ENCODE peak calls at places on chromosomes 1 and 21, in six cellular contexts. R, B, X, U, W and J are unnamed samples.

GRCh38 chr1:4837752-4838151 is 183.3 kb downstream of the AJAP1 start:
- DNase-seq in R (no peak), B (no peak), X (no peak), U (no peak), W (peak; percentile 66), J (no peak)

GRCh38 chr1:25501235-25502058 is 42.0 kb upstream of the LDLRAP1 start:
- DNase-seq in R (no peak), B (no peak), X (no peak), U (no peak), W (peak; percentile 19), J (no peak)

GRCh38 chr1:205373022-205373421 is 16.3 kb upstream of the KLHDC8A start:
- DNase-seq in R (no peak), B (no peak), X (no peak), U (no peak), W (no peak), J (no peak)

GRCh38 chr1:66384258-66384657 is 149.7 kb upstream of the SGIP1 start:
- DNase-seq in R (no peak), B (no peak), X (no peak), U (no peak), W (no peak), J (no peak)

GRCh38 chr1:248047008-248047407 is 372 bp downstream of the OR2L3 start:
- DNase-seq in R (no peak), B (no peak), X (no peak), U (no peak), W (no peak), J (no peak)

GRCh38 chr1:41241748-41242644 is at the start of gene SCMH1:
- DNase-seq in R (peak; percentile 96), B (peak; percentile 75), X (peak; percentile 14), U (peak; percentile 46), W (peak; percentile 25), J (no peak)

GRCh38 chr1:162230096-162230495 is 146.6 kb downstream of the SPATA46 start:
- DNase-seq in R (no peak), B (no peak), X (no peak), U (peak; percentile 19), W (no peak), J (no peak)

GRCh38 chr21:25369524-25370300 is 237.6 kb downstream of the MRPL39 start:
- DNase-seq in R (no peak), B (no peak), X (no peak), U (no peak), W (no peak), J (no peak)

GRCh38 chr1:55188909-55189308 is 26.3 kb downstream of the USP24 start:
- DNase-seq in R (no peak), B (no peak), X (no peak), U (no peak), W (no peak), J (no peak)

GRCh38 chr1:3251099-3251809 is 182.3 kb downstream of the PRDM16 start:
- DNase-seq in R (no peak), B (no peak), X (no peak), U (no peak), W (no peak), J (no peak)

GRCh38 chr1:183780757-183781156 is 24.2 kb upstream of the RGL1 start:
- DNase-seq in R (no peak), B (no peak), X (no peak), U (no peak), W (no peak), J (no peak)

GRCh38 chr1:74731399-74732052 is 1.3 kb downstream of the CRYZ start:
- DNase-seq in R (no peak), B (peak; percentile 28), X (no peak), U (no peak), W (no peak), J (no peak)
- H3K4me3 ChIP-seq in R (peak overlapping the region; percentile 47), B (peak overlapping the region; percentile 69), X (peak overlapping the region; percentile 76), U (peak overlapping the region; percentile 84), W (no peak overlapping the region), J (peak overlapping the region; percentile 77)

GRCh38 chr1:98277111-98277510 is 356.3 kb upstream of the DPYD start:
- DNase-seq in R (no peak), B (no peak), X (no peak), U (no peak), W (peak; percentile 45), J (no peak)
- TF ChIP-seq CTCF in R (no peak), B (no peak), X (no peak), U (no peak), W (no peak), J (no peak)

GRCh38 chr1:152165291-152166077 is 6.5 kb upstream of the RPTN start:
- DNase-seq in R (no peak), B (no peak), X (no peak), U (no peak), W (no peak), J (no peak)
- H3K4me3 ChIP-seq in R (no peak overlapping the region), B (no peak overlapping the region), X (no peak overlapping the region), U (no peak overlapping the region), W (no peak overlapping the region), J (no peak overlapping the region)

GRCh38 chr21:21165063-21165645 is 166.9 kb downstream of the NCAM2 start:
- DNase-seq in R (peak; percentile 14), B (no peak), X (peak; percentile 26), U (no peak), W (no peak), J (no peak)

GRCh38 chr21:21159253-21159899 is 161.2 kb downstream of the NCAM2 start:
- DNase-seq in R (no peak), B (no peak), X (no peak), U (no peak), W (no peak), J (no peak)

GRCh38 chr21:21158376-21158918 is 160.2 kb downstream of the NCAM2 start:
- DNase-seq in R (no peak), B (no peak), X (no peak), U (no peak), W (no peak), J (no peak)

DNA sequence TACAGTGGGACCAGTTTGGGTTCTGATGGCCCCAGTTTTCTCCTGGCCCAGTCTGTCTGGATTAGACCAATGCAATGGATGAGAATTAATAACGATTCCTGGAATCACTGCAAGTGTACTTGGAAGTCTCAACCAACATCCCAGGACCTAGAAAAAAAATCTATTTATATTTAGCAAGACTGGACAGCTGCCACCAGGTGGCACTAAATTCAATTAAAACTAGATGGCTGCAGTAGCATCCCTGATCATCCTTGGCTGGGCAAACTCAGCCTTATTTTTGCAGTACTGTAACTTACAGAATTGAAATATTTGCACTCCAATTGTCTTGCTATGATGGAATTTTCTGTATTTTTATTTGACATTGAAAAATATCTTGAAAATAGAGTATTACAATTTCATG is 165.7 kb downstream of the NCAM2 start:
- DNase-seq in R (peak; percentile 50), B (peak; percentile 51), X (peak; percentile 67), U (no peak), W (peak; percentile 2), J (no peak)
- TF ChIP-seq CTCF in R (peak; percentile 80), B (peak; percentile 33), X (peak; percentile 31), U (peak; percentile 64), W (peak; percentile 40), J (peak; percentile 36)

GRCh38 chr1:208717490-208717889 is 473.3 kb upstream of the PLXNA2 start:
- DNase-seq in R (no peak), B (no peak), X (no peak), U (no peak), W (no peak), J (no peak)

GRCh38 chr1:208724079-208724478 is 479.9 kb upstream of the PLXNA2 start:
- DNase-seq in R (no peak), B (no peak), X (no peak), U (no peak), W (no peak), J (peak; percentile 7)

DNA sequence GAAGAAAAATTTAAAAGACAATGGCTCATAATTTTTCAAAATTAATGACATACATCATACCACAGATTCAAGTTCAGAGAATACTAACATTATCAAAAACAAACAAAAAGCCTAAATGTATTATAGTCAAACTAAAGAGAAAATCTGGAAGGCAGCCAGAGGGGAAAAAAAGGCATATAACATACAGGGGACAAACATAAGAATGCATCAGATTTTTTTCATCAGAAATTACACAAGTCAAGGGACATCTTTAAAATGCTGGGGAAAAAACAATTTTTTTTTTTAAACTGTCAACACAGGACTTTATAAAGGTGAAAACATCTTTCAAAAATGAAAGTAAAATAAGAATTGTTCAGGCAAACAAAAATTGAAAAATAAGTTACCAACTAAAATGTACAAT is 478.4 kb upstream of the PLXNA2 start:
- DNase-seq in R (no peak), B (no peak), X (no peak), U (no peak), W (no peak), J (no peak)
- H3K4me3 ChIP-seq in R (no peak overlapping the region), B (no peak overlapping the region), X (no peak overlapping the region), U (no peak overlapping the region), W (no peak overlapping the region), J (no peak overlapping the region)

GRCh38 chr21:36706951-36707762 is 8.2 kb downstream of the SIM2 start:
- DNase-seq in R (peak; percentile 57), B (no peak), X (no peak), U (no peak), W (no peak), J (no peak)
- TF ChIP-seq CTCF in R (peak; percentile 22), B (no peak), X (no peak), U (no peak), W (peak; percentile 28), J (no peak)

DNA sequence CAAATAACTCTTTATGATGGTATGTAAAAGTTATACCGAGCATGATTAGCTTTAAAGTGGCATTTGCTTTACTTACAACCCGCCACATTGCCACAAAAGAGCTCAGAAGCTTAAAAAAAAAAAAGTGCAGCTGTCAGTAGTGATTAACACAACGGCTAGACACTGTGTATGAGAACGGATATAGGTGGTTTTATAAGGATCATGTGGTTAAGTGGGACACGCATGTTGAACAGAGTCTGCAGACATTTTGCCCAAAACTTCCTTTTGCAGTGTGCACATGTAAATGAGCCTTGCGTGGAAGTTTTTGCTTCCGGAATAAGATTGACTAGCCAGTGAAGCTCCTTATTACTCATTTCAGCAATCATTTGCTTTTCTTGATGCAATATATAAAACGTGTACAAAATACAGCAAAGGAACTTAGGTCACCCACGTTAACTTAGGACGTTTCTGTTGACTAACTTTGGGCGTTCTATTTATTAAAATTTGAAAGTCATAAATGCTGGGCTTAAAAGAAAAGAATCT is 58.7 kb upstream of the RGS1 start:
- DNase-seq in R (no peak), B (peak; percentile 97), X (no peak), U (no peak), W (no peak), J (peak; percentile 97)
- H3K4me3 ChIP-seq in R (no peak overlapping the region), B (peak overlapping the region; percentile 9), X (no peak overlapping the region), U (no peak overlapping the region), W (no peak overlapping the region), J (no peak overlapping the region)